ENCODE peak calls at places on chromosomes 12 and 14, in nine cellular contexts. R is mucosa of descending colon, M is A549, J is foreskin fibroblast, G is mammary epithelial cell, D is AG10803, B is kidney epithelial cell, F is right atrium auricular region, X is choroid plexus epithelial cell. T is an unnamed sample.

GRCh38 chr12:25187781-25188180 is 7.2 kb downstream of the DNAI7 start:
- DNase-seq in G (peak; percentile 73), D (peak; percentile 92), M (no peak), J (peak; percentile 66), X (peak; percentile 95), R (no peak), B (peak; percentile 67), F (no peak), T (peak; percentile 58)

GRCh38 chr12:32859389-32859788 is 37.2 kb downstream of the PKP2 start:
- DNase-seq in X (no peak), F (no peak), M (no peak), J (no peak), B (no peak), R (no peak), G (no peak), D (no peak), T (no peak)

GRCh38 chr14:61570188-61570960 is 124.9 kb upstream of the HIF1A start:
- DNase-seq in F (peak; percentile 57), M (no peak), R (no peak), D (peak; percentile 57), X (peak; percentile 47), J (no peak), B (no peak), G (no peak), T (no peak)

GRCh38 chr12:118498171-118498570 is 121.8 kb downstream of the SUDS3 start:
- DNase-seq in X (no peak), R (no peak), J (no peak), M (no peak), G (no peak), D (no peak), B (no peak), F (no peak), T (no peak)

GRCh38 chr12:69275471-69275891 is 36.1 kb downstream of the CPSF6 start:
- DNase-seq in J (no peak), D (peak; percentile 7), B (no peak), R (no peak), M (no peak), F (no peak), G (no peak), X (peak; percentile 15), T (no peak)

GRCh38 chr12:120540445-120540844 is 6.3 kb downstream of the RNF10 start:
- DNase-seq in M (no peak), G (peak; percentile 1), R (no peak), X (peak; percentile 75), F (no peak), D (peak; percentile 50), J (no peak), B (no peak), T (no peak)

GRCh38 chr12:55658212-55658611 is 21.5 kb downstream of the OR10P1 start:
- DNase-seq in G (no peak), M (no peak), B (no peak), F (no peak), J (no peak), X (no peak), D (no peak), R (no peak), T (no peak)

GRCh38 chr14:50875359-50876090 is 3.7 kb downstream of the ABHD12B start:
- DNase-seq in D (peak; percentile 26), B (peak; percentile 26), G (no peak), M (no peak), R (no peak), J (peak; percentile 38), F (no peak), X (peak; percentile 63), T (no peak)

GRCh38 chr12:3135522-3136461 is 58.6 kb downstream of the TSPAN9 start:
- DNase-seq in B (no peak), M (peak; percentile 89), R (no peak), G (peak; percentile 51), F (no peak), D (peak; percentile 77), X (peak; percentile 88), J (no peak), T (peak; percentile 79)

GRCh38 chr12:103810108-103810507 is 30.9 kb downstream of the NT5DC3 start:
- DNase-seq in G (no peak), M (no peak), F (no peak), B (no peak), D (no peak), R (no peak), X (no peak), J (no peak), T (no peak)

GRCh38 chr12:46792925-46793324 is 32.9 kb downstream of the SLC38A4 start:
- DNase-seq in B (no peak), D (no peak), M (no peak), F (no peak), X (no peak), G (no peak), J (no peak), R (no peak), T (no peak)

GRCh38 chr14:24848427-24848826 is 201.5 kb downstream of the STXBP6 start:
- DNase-seq in F (no peak), R (no peak), B (no peak), J (peak; percentile 64), G (peak; percentile 65), X (peak; percentile 84), D (peak; percentile 51), M (no peak), T (no peak)

GRCh38 chr12:26704684-26705475 is 128.1 kb downstream of the ITPR2 start:
- DNase-seq in R (no peak), M (no peak), X (peak; percentile 72), F (no peak), B (peak; percentile 19), G (no peak), J (peak; percentile 20), D (peak; percentile 48), T (no peak)

GRCh38 chr12:54214553-54215374 is 26.0 kb upstream of the SMUG1 start:
- DNase-seq in B (peak; percentile 63), G (peak; percentile 72), X (peak; percentile 93), J (peak; percentile 85), M (peak; percentile 78), D (peak; percentile 90), F (peak; percentile 75), R (peak; percentile 85), T (peak; percentile 93)

GRCh38 chr12:54216580-54217308 is 28.0 kb upstream of the SMUG1 start:
- DNase-seq in X (peak; percentile 83), D (peak; percentile 71), F (peak; percentile 76), G (peak; percentile 78), M (peak; percentile 79), J (peak; percentile 66), R (peak; percentile 74), B (no peak), T (peak; percentile 89)

GRCh38 chr12:54217774-54218221 is 29.0 kb upstream of the SMUG1 start:
- DNase-seq in R (peak; percentile 53), M (no peak), D (no peak), J (no peak), X (peak; percentile 28), G (no peak), F (no peak), B (no peak), T (no peak)

GRCh38 chr12:54215990-54216579 is 27.3 kb upstream of the SMUG1 start:
- DNase-seq in B (no peak), M (no peak), G (no peak), X (no peak), J (no peak), F (no peak), D (no peak), R (peak; percentile 46), T (no peak)

DNA sequence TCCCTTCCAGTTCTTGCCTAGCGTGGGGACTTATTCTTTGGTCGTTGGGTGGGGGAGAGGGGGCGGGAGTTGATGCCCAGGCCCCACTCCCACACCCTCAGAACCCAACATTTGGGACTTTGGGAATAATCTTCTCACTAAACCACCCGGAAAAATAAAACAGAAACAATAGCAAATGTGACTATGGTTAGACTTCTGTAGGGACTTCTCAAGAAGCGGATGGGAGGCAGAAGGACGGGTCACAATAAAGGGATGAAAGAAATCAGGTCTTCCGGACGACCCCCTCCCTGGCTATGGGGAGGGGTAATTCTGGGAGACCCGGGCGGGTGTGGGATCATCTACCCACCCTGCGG is 28.5 kb upstream of the SMUG1 start:
- DNase-seq in B (no peak), D (no peak), J (no peak), G (no peak), X (no peak), R (no peak), M (no peak), F (no peak), T (no peak)
- TF ChIP-seq CTCF in B (no peak), D (no peak), J (no peak), G (no peak), X (no peak), R (no peak), M (no peak), F (peak; percentile 6), T (peak; percentile 3)

DNA sequence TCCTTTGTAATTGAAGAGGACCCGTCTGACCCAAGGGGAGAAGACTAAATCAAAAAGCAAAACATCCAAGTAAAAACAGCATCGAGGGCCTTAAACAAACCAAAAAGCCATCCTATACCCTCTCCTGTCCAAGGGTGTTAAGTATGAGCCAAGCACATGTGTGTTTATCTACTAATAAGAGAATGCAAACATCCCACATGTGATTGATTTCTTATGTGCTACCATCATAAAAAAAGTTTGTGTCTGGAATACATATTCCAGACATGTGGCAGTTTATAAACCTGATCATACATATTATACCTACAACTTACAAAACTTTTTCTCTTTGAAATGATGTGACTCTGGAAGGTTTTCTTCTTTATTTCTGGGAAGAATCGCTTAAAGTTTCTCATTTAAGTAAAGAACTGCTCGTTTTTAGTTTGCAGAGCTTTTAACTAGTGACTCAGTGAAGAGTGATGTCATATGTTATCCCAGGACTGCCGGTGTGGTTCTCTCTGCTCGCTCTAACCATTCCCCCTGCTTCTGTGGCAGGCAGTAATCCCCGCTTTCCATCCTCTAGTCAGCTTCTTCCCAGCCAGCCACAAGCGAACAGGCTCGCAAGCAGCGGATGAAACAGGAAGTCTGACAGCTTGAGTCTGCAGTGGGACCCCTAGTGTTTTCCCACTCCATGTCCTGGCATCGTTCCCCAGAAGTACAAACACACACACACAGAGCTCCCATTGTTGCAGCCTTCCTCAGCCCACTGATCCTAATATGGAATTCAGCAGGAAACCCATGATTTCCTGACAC is 431 bp upstream of the RHOJ start:
- DNase-seq in J (peak; percentile 84), D (peak; percentile 92), G (peak; percentile 93), R (peak; percentile 34), M (no peak), F (peak; percentile 90), B (peak; percentile 89), X (peak; percentile 94), T (peak; percentile 46)
- TF ChIP-seq CTCF in J (peak; percentile 29), D (peak; percentile 38), G (peak; percentile 19), R (no peak), M (no peak), F (no peak), B (no peak), X (peak; percentile 44), T (no peak)

GRCh38 chr14:27553820-27554219 is 956.0 kb upstream of the NOVA1 start:
- DNase-seq in X (no peak), B (no peak), D (no peak), J (no peak), G (no peak), F (no peak), R (no peak), M (no peak), T (peak; percentile 13)
- TF ChIP-seq CTCF in X (no peak), B (peak; percentile 26), D (no peak), J (no peak), G (no peak), F (no peak), R (no peak), M (no peak), T (peak; percentile 22)

DNA sequence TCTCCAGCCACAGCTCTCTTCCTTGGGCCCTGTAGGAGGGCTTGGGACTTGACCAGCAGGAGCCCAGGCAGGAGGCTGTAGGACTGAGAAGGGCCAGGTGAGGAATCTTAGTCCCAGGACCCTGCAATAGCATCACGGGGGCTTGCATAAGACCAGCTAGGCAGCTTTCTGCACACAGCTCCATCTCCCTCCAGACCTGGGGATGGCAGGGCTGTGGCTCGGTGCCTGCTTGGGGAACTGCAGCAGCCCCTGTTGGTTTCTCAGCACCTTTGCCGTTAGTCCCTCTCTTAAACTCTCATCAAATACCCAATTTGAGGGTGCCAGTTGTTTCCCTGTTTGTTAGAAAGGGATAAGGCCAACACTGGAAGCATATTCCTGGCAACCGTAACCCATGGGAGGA is 14.3 kb downstream of the DIO3 start:
- DNase-seq in M (no peak), G (no peak), F (no peak), R (peak; percentile 4), D (no peak), B (no peak), J (no peak), X (no peak), T (no peak)
- TF ChIP-seq CTCF in M (no peak), G (no peak), F (no peak), R (no peak), D (no peak), B (no peak), J (no peak), X (no peak), T (no peak)